ENCODE peak calls at places on chromosomes 4 and X, in ten cellular contexts. U, R, A, E, D, H, K, N, X and J are unnamed samples.

GRCh38 chr4:55635760-55636621 is at the start of gene NMU:
- DNase-seq in U (peak), R (no peak), A (peak), E (peak), D (no peak), H (peak), K (peak), N (peak), X (peak), J (peak)

GRCh38 chr4:147741190-147741788 is 9.4 kb downstream of the ARHGAP10 start:
- DNase-seq in U (no peak), R (peak), A (no peak), E (no peak), D (no peak), H (no peak), K (no peak), N (peak), X (no peak), J (no peak)

GRCh38 chr4:78768447-78769177 is 7.5 kb upstream of the BMP2K start:
- DNase-seq in U (no peak), R (peak), A (no peak), E (no peak), D (no peak), H (no peak), K (no peak), N (peak), X (no peak), J (no peak)

GRCh38 chr4:187780070-187780469 is 215.5 kb upstream of the ZFP42 start:
- DNase-seq in U (no peak), R (no peak), A (no peak), E (no peak), D (no peak), H (no peak), K (no peak), N (no peak), X (no peak), J (no peak)

GRCh38 chr4:41360214-41360910 is 103.6 kb downstream of the UCHL1 start:
- DNase-seq in U (peak), R (no peak), A (peak), E (peak), D (no peak), H (peak), K (peak), N (peak), X (peak), J (peak)

GRCh38 chrX:123230798-123231197 is 46.7 kb downstream of the GRIA3 start:
- DNase-seq in U (no peak), R (no peak), A (no peak), E (no peak), D (no peak), H (no peak), K (no peak), N (no peak), X (no peak), J (no peak)

GRCh38 chrX:310621-311155 is 7.9 kb downstream of the GTPBP6 start:
- DNase-seq in U (peak), R (no peak), A (no peak), E (peak), D (no peak), H (no peak), K (no peak), N (no peak), X (no peak), J (no peak)

GRCh38 chr4:93174598-93174997 is 654.0 kb upstream of the ATOH1 start:
- DNase-seq in U (no peak), R (no peak), A (no peak), E (no peak), D (no peak), H (peak), K (no peak), N (no peak), X (no peak), J (no peak)

GRCh38 chrX:55030490-55031285 is at the start of gene ALAS2:
- DNase-seq in U (no peak), R (no peak), A (no peak), E (no peak), D (no peak), H (no peak), K (no peak), N (no peak), X (no peak), J (no peak)

GRCh38 chrX:150146271-150146888 is 208.1 kb upstream of the EOLA2 start:
- DNase-seq in U (no peak), R (no peak), A (peak), E (no peak), D (no peak), H (no peak), K (peak), N (no peak), X (no peak), J (no peak)

GRCh38 chrX:47648376-47648775 is 2.0 kb downstream of the ELK1 start:
- DNase-seq in U (no peak), R (no peak), A (no peak), E (no peak), D (no peak), H (no peak), K (no peak), N (no peak), X (no peak), J (no peak)

GRCh38 chr4:186829740-186830449 is 106.2 kb upstream of the FAT1 start:
- DNase-seq in U (no peak), R (peak), A (no peak), E (no peak), D (peak), H (no peak), K (no peak), N (peak), X (peak), J (no peak)

GRCh38 chr4:185381794-185382193 is 13.9 kb downstream of the LRP2BP start:
- DNase-seq in U (no peak), R (no peak), A (no peak), E (no peak), D (no peak), H (no peak), K (no peak), N (no peak), X (no peak), J (no peak)

GRCh38 chrX:140767646-140768045 is 58.1 kb downstream of the LINC00632 start:
- DNase-seq in U (no peak), R (peak), A (no peak), E (no peak), D (no peak), H (no peak), K (no peak), N (no peak), X (no peak), J (no peak)

GRCh38 chrX:130848763-130849162 is 54.2 kb downstream of the ENOX2 start:
- DNase-seq in U (no peak), R (no peak), A (no peak), E (no peak), D (no peak), H (no peak), K (no peak), N (no peak), X (no peak), J (no peak)

GRCh38 chr4:11436673-11437072 is 8.0 kb upstream of the HS3ST1 start:
- DNase-seq in U (no peak), R (no peak), A (no peak), E (no peak), D (no peak), H (no peak), K (no peak), N (no peak), X (no peak), J (no peak)

GRCh38 chr4:79743014-79743413 is 330.0 kb downstream of the ANTXR2 start:
- DNase-seq in U (no peak), R (no peak), A (no peak), E (no peak), D (no peak), H (no peak), K (no peak), N (no peak), X (no peak), J (no peak)

GRCh38 chrX:36218801-36219200 is 299.3 kb downstream of the CFAP47 start:
- DNase-seq in U (no peak), R (no peak), A (no peak), E (no peak), D (no peak), H (no peak), K (no peak), N (no peak), X (no peak), J (no peak)

GRCh38 chr4:141826260-141826659 is 189.9 kb downstream of the IL15 start:
- DNase-seq in U (no peak), R (no peak), A (no peak), E (no peak), D (no peak), H (no peak), K (no peak), N (peak), X (no peak), J (no peak)

GRCh38 chrX:70172226-70172625 is 5.1 kb upstream of the DGAT2L6 start:
- DNase-seq in U (no peak), R (no peak), A (no peak), E (no peak), D (no peak), H (no peak), K (no peak), N (no peak), X (no peak), J (no peak)